ENCODE peak calls at places on chromosome X, in eight cellular contexts. G, C, U, E, R, B, T and Y are unnamed samples.

GRCh38 chrX:121160987-121161386 is 113.6 kb downstream of the GLUD2 start:
- DNase-seq in G (no peak), C (no peak), U (no peak), E (peak; percentile 48), R (no peak), B (no peak), T (no peak), Y (peak; percentile 9)

GRCh38 chrX:25144043-25144940 is 128.5 kb upstream of the ARX start:
- DNase-seq in G (peak; percentile 41), C (no peak), U (peak; percentile 69), E (peak; percentile 72), R (peak; percentile 83), B (no peak), T (peak; percentile 46), Y (peak; percentile 42)

GRCh38 chrX:46683023-46683422 is 75.9 kb downstream of the SLC9A7 start:
- DNase-seq in G (no peak), C (no peak), U (no peak), E (peak; percentile 34), R (no peak), B (no peak), T (no peak), Y (peak; percentile 7)

GRCh38 chrX:108348525-108348924 is 89.7 kb downstream of the COL4A6 start:
- DNase-seq in G (no peak), C (no peak), U (no peak), E (no peak), R (no peak), B (no peak), T (no peak), Y (no peak)

GRCh38 chrX:320126-320783 is 1.7 kb upstream of the GTPBP6 start:
- DNase-seq in G (no peak), C (no peak), U (no peak), E (peak; percentile 46), R (no peak), B (no peak), T (no peak), Y (no peak)

GRCh38 chrX:10098235-10098819 is 58.4 kb upstream of the CLCN4 start:
- DNase-seq in G (no peak), C (no peak), U (no peak), E (peak; percentile 23), R (no peak), B (peak; percentile 23), T (peak; percentile 66), Y (no peak)

GRCh38 chrX:39874202-39874816 is 223.4 kb downstream of the BCOR start:
- DNase-seq in G (no peak), C (no peak), U (no peak), E (no peak), R (no peak), B (peak; percentile 39), T (peak; percentile 80), Y (no peak)

GRCh38 chrX:19291086-19291485 is 52.6 kb upstream of the PDHA1 start:
- DNase-seq in G (no peak), C (no peak), U (no peak), E (no peak), R (no peak), B (no peak), T (no peak), Y (no peak)

GRCh38 chrX:107107459-107107858 is 11.2 kb downstream of the RBM41 start:
- DNase-seq in G (no peak), C (no peak), U (no peak), E (no peak), R (no peak), B (no peak), T (no peak), Y (no peak)

GRCh38 chrX:134520860-134521390 is 61.0 kb downstream of the HPRT1 start:
- DNase-seq in G (peak; percentile 72), C (peak; percentile 35), U (peak; percentile 6), E (peak; percentile 65), R (no peak), B (no peak), T (no peak), Y (peak; percentile 81)

GRCh38 chrX:2691543-2692220 is 587 bp downstream of the CD99 start:
- DNase-seq in G (no peak), C (no peak), U (peak; percentile 32), E (peak; percentile 81), R (peak; percentile 70), B (no peak), T (peak; percentile 59), Y (peak; percentile 37)

GRCh38 chrX:133229361-133229760 is 11.2 kb upstream of the TFDP3 start:
- DNase-seq in G (no peak), C (no peak), U (no peak), E (no peak), R (no peak), B (no peak), T (no peak), Y (peak; percentile 59)

GRCh38 chrX:97168646-97169045 is 284.9 kb downstream of the RPA4 start:
- DNase-seq in G (no peak), C (no peak), U (no peak), E (no peak), R (no peak), B (no peak), T (no peak), Y (no peak)

GRCh38 chrX:13834316-13834715 is 17.4 kb upstream of the GPM6B start:
- DNase-seq in G (no peak), C (no peak), U (no peak), E (no peak), R (no peak), B (no peak), T (no peak), Y (no peak)

GRCh38 chrX:118780509-118780908 is 43.1 kb upstream of the ZCCHC12 start:
- DNase-seq in G (no peak), C (no peak), U (no peak), E (peak; percentile 28), R (no peak), B (no peak), T (no peak), Y (no peak)

GRCh38 chrX:22110729-22111494 is 78.8 kb downstream of the PHEX start:
- DNase-seq in G (no peak), C (no peak), U (no peak), E (peak; percentile 26), R (no peak), B (no peak), T (no peak), Y (no peak)

GRCh38 chrX:8981742-8982141 is 52.2 kb downstream of the FAM9B start:
- DNase-seq in G (no peak), C (no peak), U (no peak), E (no peak), R (no peak), B (no peak), T (peak; percentile 39), Y (no peak)

GRCh38 chrX:118115948-118116307 is 682 bp downstream of the KLHL13 start:
- DNase-seq in G (no peak), C (no peak), U (no peak), E (no peak), R (no peak), B (no peak), T (no peak), Y (no peak)

GRCh38 chrX:72280210-72280882 is 3.3 kb upstream of the RPS4X start:
- DNase-seq in G (no peak), C (no peak), U (no peak), E (peak; percentile 80), R (no peak), B (no peak), T (no peak), Y (no peak)

GRCh38 chrX:152915541-152916241 is 17.8 kb downstream of the ZNF185 start:
- DNase-seq in G (no peak), C (no peak), U (peak; percentile 44), E (peak; percentile 65), R (no peak), B (no peak), T (peak; percentile 13), Y (peak; percentile 53)